ENCODE peak calls at places on chromosomes 11 and 22, in six cellular contexts. E is HCT116, O is WTC11, X is A549, R is K562, U is SK-N-SH. B is an unnamed sample.

GRCh38 chr22:47613606-47614350 is 851.3 kb downstream of the TBC1D22A start:
- DNase-seq in X (no peak), R (no peak), E (no peak), U (no peak), O (no peak), B (no peak)

GRCh38 chr11:133697161-133697560 is 148.2 kb downstream of the SPATA19 start:
- DNase-seq in X (no peak), E (no peak), O (no peak), U (no peak), R (no peak), B (no peak)

GRCh38 chr11:125175896-125176575 is 11.5 kb downstream of the PKNOX2 start:
- DNase-seq in E (no peak), O (no peak), R (no peak), X (no peak), U (no peak), B (peak; percentile 50)

GRCh38 chr22:35051034-35051535 is 14.9 kb upstream of the ISX start:
- DNase-seq in R (no peak), O (no peak), X (no peak), U (no peak), E (no peak), B (no peak)

GRCh38 chr11:114081641-114082414 is 22.3 kb downstream of the ZBTB16 start:
- DNase-seq in X (no peak), O (no peak), U (no peak), R (no peak), E (no peak), B (no peak)

GRCh38 chr11:75852406-75853017 is 37.5 kb downstream of the UVRAG start:
- DNase-seq in O (no peak), X (no peak), U (no peak), E (no peak), R (no peak), B (no peak)

GRCh38 chr11:3709977-3710376 is 38.8 kb upstream of the CHRNA10 start:
- DNase-seq in E (no peak), O (no peak), U (no peak), X (no peak), R (no peak), B (no peak)

GRCh38 chr11:61460474-61460881 is 30.6 kb downstream of the SDHAF2 start:
- DNase-seq in E (no peak), O (no peak), X (no peak), R (no peak), U (no peak), B (no peak)

GRCh38 chr11:77002776-77003175 is 31.4 kb upstream of the B3GNT6 start:
- DNase-seq in X (no peak), E (no peak), U (no peak), R (no peak), O (no peak), B (no peak)

GRCh38 chr22:24421428-24421931 is 5.9 kb upstream of the ADORA2A start:
- DNase-seq in U (peak; percentile 56), E (peak; percentile 12), O (peak; percentile 86), X (peak; percentile 35), R (peak; percentile 44), B (peak; percentile 44)

GRCh38 chr22:17368727-17369552 is at the start of gene CECR2:
- DNase-seq in X (no peak), U (peak; percentile 54), E (peak; percentile 34), O (peak; percentile 70), R (peak; percentile 86), B (peak; percentile 58)

GRCh38 chr22:38327396-38327795 is 10.2 kb upstream of the CSNK1E start:
- DNase-seq in E (no peak), R (no peak), X (no peak), O (no peak), U (no peak), B (no peak)

GRCh38 chr22:48503035-48503625 is 1324.5 kb downstream of the BRD1 start:
- DNase-seq in X (no peak), R (no peak), E (no peak), U (no peak), O (no peak), B (no peak)

GRCh38 chr11:58730507-58731089 is 1.1 kb downstream of the GLYAT start:
- DNase-seq in X (no peak), U (no peak), O (no peak), E (no peak), R (no peak), B (no peak)

GRCh38 chr11:38646382-38646781 is 2048.3 kb upstream of the RAG2 start:
- DNase-seq in X (no peak), O (no peak), E (no peak), U (no peak), R (no peak), B (no peak)

GRCh38 chr22:33923660-33924246 is 3.5 kb upstream of the LARGE1 start:
- DNase-seq in X (peak; percentile 43), R (peak; percentile 24), E (peak; percentile 27), O (peak; percentile 75), U (peak; percentile 60), B (peak; percentile 81)

GRCh38 chr11:10305964-10306918 is 1.4 kb downstream of the ADM start:
- DNase-seq in O (peak; percentile 65), E (no peak), X (peak; percentile 31), U (peak; percentile 64), R (no peak), B (peak; percentile 65)

GRCh38 chr11:122852071-122852831 is 14.0 kb downstream of the CRTAM start:
- DNase-seq in R (no peak), U (no peak), O (no peak), X (no peak), E (no peak), B (peak; percentile 33)

GRCh38 chr22:18032455-18033101 is 8.2 kb upstream of the MICAL3 start:
- DNase-seq in U (no peak), E (peak; percentile 60), O (no peak), X (no peak), R (no peak), B (no peak)

GRCh38 chr11:108670381-108670930 is 5.6 kb downstream of the DDX10 start:
- DNase-seq in R (no peak), U (peak; percentile 34), E (no peak), O (no peak), X (no peak), B (no peak)

GRCh38 chr11:122784325-122785155 is 53.8 kb upstream of the CRTAM start:
- DNase-seq in X (no peak), E (no peak), O (no peak), U (no peak), R (no peak), B (no peak)

GRCh38 chr11:120522021-120522420 is 10.5 kb downstream of the GRIK4 start:
- DNase-seq in X (no peak), O (no peak), E (no peak), R (no peak), U (no peak), B (no peak)

GRCh38 chr11:66328036-66328306 is 8.3 kb downstream of the RIN1 start:
- DNase-seq in R (no peak), U (no peak), X (no peak), O (no peak), E (no peak), B (no peak)

GRCh38 chr11:15852179-15852578 is 504.2 kb downstream of the SOX6 start:
- DNase-seq in X (no peak), E (peak; percentile 19), O (peak; percentile 26), R (peak; percentile 21), U (no peak), B (peak; percentile 14)

GRCh38 chr11:94669032-94669431 is 99.1 kb upstream of the AMOTL1 start:
- DNase-seq in E (no peak), R (no peak), U (no peak), O (no peak), X (no peak), B (no peak)

GRCh38 chr11:27563201-27563600 is 56.6 kb upstream of the LIN7C start:
- DNase-seq in O (no peak), E (no peak), U (no peak), X (no peak), R (no peak), B (no peak)

GRCh38 chr11:27293500-27294417 is 69.3 kb downstream of the CCDC34 start:
- DNase-seq in R (no peak), X (no peak), U (no peak), O (no peak), E (no peak), B (no peak)

DNA sequence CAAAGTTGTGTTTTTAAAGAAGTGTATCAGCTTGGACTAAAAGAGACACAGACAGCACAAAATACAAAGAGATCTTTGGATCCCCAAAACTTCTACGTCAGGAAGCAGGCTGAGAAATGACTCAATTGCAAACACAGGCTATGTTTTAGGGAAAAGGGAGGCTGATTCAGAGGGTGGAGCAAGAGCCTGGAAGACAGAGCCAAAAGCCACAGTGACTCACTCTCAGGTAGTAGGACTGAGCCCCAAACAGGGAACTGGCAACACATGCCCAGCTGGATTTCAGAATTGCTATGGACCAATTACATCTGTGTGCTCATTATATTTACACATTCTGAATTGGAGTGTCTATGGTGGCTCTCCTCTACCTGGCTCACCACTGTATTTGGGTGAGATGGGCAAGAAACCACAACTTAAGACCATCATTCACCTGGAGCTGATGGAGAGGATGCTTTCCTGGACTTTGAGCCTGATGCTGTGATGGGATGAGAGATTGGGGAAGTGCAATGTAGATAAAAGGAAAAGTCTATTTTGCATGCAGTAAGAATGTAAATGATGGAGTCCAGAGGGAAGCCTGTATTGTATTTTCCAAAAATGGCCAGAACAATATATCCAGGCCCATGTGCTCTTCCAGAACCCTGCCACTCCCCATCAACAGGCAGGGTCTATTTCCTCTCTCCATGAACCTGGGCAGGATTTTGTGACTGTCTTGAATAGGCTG is 20.8 kb upstream of the LINC01488 start:
- DNase-seq in R (no peak), X (no peak), U (no peak), E (peak; percentile 29), O (no peak), B (peak; percentile 39)
- TF ChIP-seq MAX in R (no peak), X (no peak), U (no peak), E (peak; percentile 58), O (no peak), B (no peak)

DNA sequence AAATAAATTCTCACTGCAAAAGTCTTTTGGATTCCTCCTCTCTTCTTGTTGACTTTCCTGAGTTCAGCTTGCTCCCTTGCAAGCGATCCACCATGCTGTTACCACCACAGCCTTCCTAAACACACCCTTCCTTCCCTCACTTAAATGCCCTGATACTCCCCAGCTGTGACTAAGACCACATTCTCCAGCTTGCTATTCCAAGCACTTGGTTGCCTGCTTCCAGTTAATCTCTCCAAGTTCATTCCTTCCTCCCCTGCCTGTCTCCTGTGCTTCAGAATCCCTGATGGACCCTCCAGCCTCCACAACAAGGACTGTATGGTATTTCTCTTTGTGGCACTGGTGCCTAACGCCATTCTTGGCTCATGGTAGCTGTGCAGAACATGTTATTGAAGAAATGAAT is 603.9 kb upstream of the CADM1 start:
- DNase-seq in X (no peak), U (no peak), O (no peak), E (no peak), R (no peak), B (no peak)
- TF ChIP-seq MAX in X (no peak), U (no peak), O (no peak), E (no peak), R (no peak), B (no peak)

DNA sequence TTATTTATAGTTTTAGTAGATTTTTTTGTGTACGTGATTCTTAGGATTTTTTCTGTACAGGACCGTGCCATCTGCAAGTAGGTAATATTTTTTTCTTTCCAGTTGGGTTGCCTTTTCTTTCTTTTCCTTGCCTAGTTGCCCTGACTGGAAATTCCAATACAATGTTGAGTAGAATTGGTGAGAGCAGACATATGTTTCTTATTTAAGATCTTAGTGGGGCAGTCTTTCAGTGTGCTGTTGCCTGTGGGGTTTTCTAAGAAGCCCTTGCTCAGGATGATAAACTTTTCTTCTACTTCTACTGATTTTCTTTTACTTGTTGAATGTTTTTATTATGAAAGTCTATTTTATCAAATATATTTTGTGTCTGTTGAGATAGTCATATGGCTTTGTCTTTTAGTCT is 33.0 kb downstream of the ATXN10 start:
- DNase-seq in R (no peak), E (no peak), U (no peak), O (no peak), X (no peak), B (no peak)
- TF ChIP-seq MAX in R (no peak), E (no peak), U (no peak), O (no peak), X (no peak), B (no peak)

GRCh38 chr22:49972163-49973017 is 11.8 kb downstream of the PIM3 start:
- DNase-seq in X (no peak), U (peak; percentile 48), R (peak; percentile 22), E (no peak), O (peak; percentile 30), B (no peak)
- TF ChIP-seq MAX in X (no peak), U (no peak), R (no peak), E (no peak), O (no peak), B (no peak)

B was measured in NB4.